ENCODE peak calls at places on chromosome 22, in seven cellular contexts. M, B, A, N, T, Z and W are unnamed samples. For H3K36me3, the result is how much of the 10 kb centered on the place peaks cover.

GRCh38 chr22:19548964-19549363 is 24.8 kb upstream of the CLDN5 start:
- DNase-seq in M (no peak), T (no peak), A (no peak), B (no peak), N (no peak), Z (no peak), W (no peak)

GRCh38 chr22:36411589-36412258 is 24.0 kb upstream of the MYH9 start:
- DNase-seq in N (no peak), M (no peak), Z (no peak), T (no peak), A (no peak), B (no peak), W (no peak)

GRCh38 chr22:45225732-45226560 is 14.7 kb downstream of the KIAA0930 start:
- DNase-seq in M (no peak), N (no peak), T (no peak), B (no peak), A (peak), Z (no peak), W (no peak)

GRCh38 chr22:20093437-20093836 is 13.4 kb downstream of the DGCR8 start:
- DNase-seq in N (no peak), M (no peak), A (peak), T (no peak), B (peak), Z (no peak), W (no peak)

GRCh38 chr22:45565171-45565570 is 62.5 kb downstream of the FBLN1 start:
- DNase-seq in Z (no peak), B (no peak), M (no peak), A (no peak), T (no peak), N (no peak), W (no peak)

GRCh38 chr22:46008291-46008690 is 31.3 kb upstream of the WNT7B start:
- DNase-seq in T (no peak), A (no peak), M (no peak), Z (no peak), N (no peak), B (no peak), W (no peak)

GRCh38 chr22:30252411-30253204 is 6.0 kb upstream of the LIF start:
- DNase-seq in M (peak), B (peak), N (no peak), Z (peak), A (no peak), T (no peak), W (no peak)

GRCh38 chr22:24571266-24571665 is 15.5 kb downstream of the SNRPD3 start:
- DNase-seq in M (no peak), A (no peak), N (no peak), Z (no peak), T (no peak), B (no peak), W (no peak)

GRCh38 chr22:29155966-29156365 is 49.7 kb upstream of the EMID1 start:
- DNase-seq in B (peak), T (no peak), Z (no peak), N (no peak), A (no peak), M (no peak), W (peak)

GRCh38 chr22:44915441-44915840 is 94.4 kb downstream of the PHF21B start:
- DNase-seq in T (no peak), B (no peak), Z (no peak), N (peak), A (no peak), M (no peak), W (peak)

GRCh38 chr22:23095467-23096342 is 25.4 kb downstream of the GNAZ start:
- DNase-seq in B (no peak), Z (no peak), N (no peak), M (no peak), A (no peak), T (no peak), W (no peak)

GRCh38 chr22:20656902-20657836 is 116.7 kb upstream of the SERPIND1 start:
- DNase-seq in B (no peak), A (no peak), N (no peak), M (no peak), T (no peak), Z (no peak), W (no peak)

GRCh38 chr22:36462475-36462790 is 19.0 kb downstream of the TXN2 start:
- DNase-seq in Z (no peak), N (no peak), T (no peak), A (no peak), M (no peak), B (no peak), W (no peak)

GRCh38 chr22:38513063-38513462 is 7.0 kb upstream of the DDX17 start:
- DNase-seq in A (no peak), B (no peak), Z (no peak), T (no peak), N (no peak), M (peak), W (no peak)

GRCh38 chr22:23253475-23254055 is 73.3 kb downstream of the BCR start:
- DNase-seq in T (no peak), A (no peak), Z (no peak), M (no peak), B (no peak), N (no peak), W (no peak)

GRCh38 chr22:45200862-45201511 is 37.3 kb downstream of the NUP50 start:
- DNase-seq in B (no peak), N (no peak), Z (no peak), M (no peak), T (no peak), A (no peak), W (no peak)

GRCh38 chr22:47112994-47113879 is 350.8 kb downstream of the TBC1D22A start:
- DNase-seq in B (no peak), T (no peak), M (no peak), Z (no peak), A (no peak), N (peak), W (no peak)

GRCh38 chr22:23401111-23401909 is 178.8 kb downstream of the IGLL1 start:
- DNase-seq in Z (no peak), T (no peak), A (no peak), N (peak), M (no peak), B (no peak), W (peak)

GRCh38 chr22:45248832-45249561 is 8.3 kb upstream of the KIAA0930 start:
- DNase-seq in N (no peak), T (no peak), M (no peak), Z (no peak), B (no peak), A (no peak), W (no peak)

GRCh38 chr22:29225422-29226090 is 19.9 kb downstream of the EMID1 start:
- DNase-seq in B (no peak), Z (peak), N (no peak), A (no peak), M (no peak), T (no peak), W (no peak)

GRCh38 chr22:27990879-27991278 is 71.8 kb upstream of the PITPNB start:
- DNase-seq in A (no peak), B (peak), T (no peak), Z (peak), M (peak), N (no peak), W (peak)
- TF ChIP-seq POLR2AphosphoS5 in A (no peak), B (no peak), T (no peak), Z (no peak), M (no peak), N (peak), W (no peak)

GRCh38 chr22:39518996-39519680 is 1.2 kb upstream of the ATF4 start:
- DNase-seq in A (no peak), M (no peak), N (no peak), T (no peak), B (no peak), Z (no peak), W (no peak)

GRCh38 chr22:39515266-39516050 is 4.9 kb upstream of the ATF4 start:
- DNase-seq in T (no peak), M (no peak), A (no peak), N (no peak), Z (no peak), B (no peak), W (no peak)

GRCh38 chr22:39519681-39520053 is 695 bp upstream of the ATF4 start:
- DNase-seq in M (peak), Z (no peak), N (no peak), B (peak), T (no peak), A (peak), W (no peak)

GRCh38 chr22:39518124-39518786 is 2.1 kb upstream of the ATF4 start:
- DNase-seq in N (no peak), B (no peak), M (no peak), T (no peak), A (no peak), Z (no peak), W (no peak)

GRCh38 chr22:39517470-39517869 is 2.9 kb upstream of the ATF4 start:
- DNase-seq in B (no peak), N (no peak), Z (no peak), A (no peak), M (no peak), T (no peak), W (no peak)
- H3K36me3 ChIP-seq in B (under half), N (under half), Z (under half), A (under half), M (half or more), T (half or more), W (half or more)

DNA sequence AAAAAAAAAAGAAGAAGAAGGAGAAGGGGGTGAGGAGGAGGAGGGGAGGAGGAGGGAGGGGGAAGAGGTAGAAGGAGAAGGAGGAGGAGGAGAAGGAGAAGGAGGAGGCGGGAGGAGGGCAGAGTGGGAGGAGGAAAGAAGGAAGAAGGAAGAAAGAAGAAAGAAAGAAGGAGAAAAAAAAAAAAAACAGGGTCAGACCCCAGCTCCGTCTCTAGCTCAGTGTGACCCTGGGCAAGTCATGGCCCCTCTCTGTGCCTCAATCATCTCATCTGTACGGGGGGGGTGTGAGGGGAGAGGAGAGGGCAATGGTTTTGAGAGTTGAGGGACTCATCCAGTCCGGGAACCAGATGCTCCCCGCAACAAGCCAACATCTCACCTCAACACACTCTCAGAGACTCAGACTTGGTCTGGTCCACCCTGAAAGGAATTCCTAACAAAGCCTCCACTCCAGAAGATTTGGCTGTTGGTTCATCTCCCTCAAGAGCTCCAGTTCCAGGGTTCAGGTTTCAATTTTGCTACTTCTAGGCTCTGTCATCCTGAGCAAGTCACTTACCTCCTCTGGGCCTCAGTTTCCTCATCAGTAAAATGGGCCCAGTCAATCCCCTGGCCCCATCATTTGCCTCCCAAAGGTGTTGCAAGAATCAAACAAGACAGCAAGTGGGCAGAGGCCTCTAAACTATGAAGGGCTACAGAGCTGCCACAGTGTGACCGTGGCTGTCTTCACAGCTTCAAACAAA is 7.7 kb downstream of the CARD10 start:
- DNase-seq in N (no peak), Z (no peak), A (no peak), B (no peak), M (no peak), T (no peak), W (no peak)
- H3K27ac ChIP-seq in N (peak), Z (peak), A (no peak), B (peak), M (no peak), T (no peak), W (no peak)

GRCh38 chr22:21942407-21942895 is 10.2 kb downstream of the PPM1F start:
- DNase-seq in B (peak), Z (peak), A (no peak), T (peak), M (no peak), N (peak), W (peak)
- TF ChIP-seq POLR2AphosphoS5 in B (peak), Z (peak), A (no peak), T (no peak), M (no peak), N (peak), W (peak)

DNA sequence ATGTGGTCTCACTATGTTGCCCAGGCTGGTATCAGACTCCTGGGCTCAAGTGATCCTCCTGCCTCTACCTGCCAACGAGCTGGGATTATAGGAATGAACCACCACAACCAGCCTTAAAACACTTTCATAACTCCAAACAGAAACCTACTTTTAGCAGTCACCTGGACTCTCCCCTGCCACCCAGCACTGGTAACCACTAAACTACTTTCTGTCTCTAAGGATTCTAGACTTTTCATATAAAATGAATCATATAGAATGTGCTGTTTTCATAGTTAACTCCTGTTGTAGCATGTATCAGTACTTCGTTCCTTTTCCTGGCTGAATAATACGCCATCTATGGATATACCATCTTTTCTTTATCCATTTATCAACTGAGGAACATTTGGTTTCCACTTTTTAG is 29.4 kb upstream of the PISD start:
- DNase-seq in B (no peak), T (no peak), N (no peak), A (no peak), Z (no peak), M (no peak), W (no peak)
- H3K36me3 ChIP-seq in B (under half), T (under half), N (under half), A (under half), Z (under half), M (under half), W (half or more)

GRCh38 chr22:41561335-41561734 is 525 bp downstream of the CSDC2 start:
- DNase-seq in Z (no peak), T (no peak), B (no peak), M (peak), N (no peak), A (no peak), W (no peak)

GRCh38 chr22:41563051-41563711 is 2.4 kb downstream of the CSDC2 start:
- DNase-seq in A (no peak), N (no peak), B (no peak), Z (peak), T (no peak), M (peak), W (no peak)

GRCh38 chr22:41562461-41562860 is 1.7 kb downstream of the CSDC2 start:
- DNase-seq in Z (no peak), T (no peak), N (no peak), M (no peak), A (no peak), B (no peak), W (no peak)

GRCh38 chr22:41560095-41560487 is 719 bp upstream of the CSDC2 start:
- DNase-seq in B (no peak), N (no peak), A (no peak), M (no peak), T (no peak), Z (no peak), W (no peak)

DNA sequence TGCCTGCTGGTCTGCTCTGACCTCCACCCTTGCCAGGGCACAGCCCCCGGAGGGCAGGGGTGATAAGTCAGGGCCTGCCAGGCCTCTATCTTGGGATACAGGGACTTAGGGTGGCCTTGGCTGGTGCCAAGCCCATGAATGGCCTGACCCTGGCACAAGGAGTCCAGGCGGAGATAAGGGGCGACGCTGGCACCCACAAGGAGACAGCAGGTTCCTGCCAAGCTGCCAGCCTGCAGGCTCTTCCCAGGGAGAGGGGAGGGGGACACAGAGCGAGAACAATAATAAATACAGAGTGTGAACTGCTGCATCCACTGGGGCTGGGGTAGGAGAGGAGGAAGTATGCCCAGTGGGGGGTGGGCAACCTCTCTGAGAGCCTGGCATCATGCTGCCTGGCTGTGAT is 978 bp downstream of the CSDC2 start:
- DNase-seq in B (no peak), T (no peak), A (no peak), Z (no peak), N (no peak), M (no peak), W (no peak)
- H3K27ac ChIP-seq in B (peak), T (no peak), A (peak), Z (no peak), N (peak), M (no peak), W (no peak)

GRCh38 chr22:50734343-50734771 is 3.6 kb upstream of the ACR start:
- DNase-seq in N (peak), M (no peak), B (no peak), T (no peak), Z (no peak), A (no peak), W (peak)
- TF ChIP-seq POLR2AphosphoS5 in N (no peak), M (no peak), B (no peak), T (no peak), Z (no peak), A (no peak), W (no peak)

DNA sequence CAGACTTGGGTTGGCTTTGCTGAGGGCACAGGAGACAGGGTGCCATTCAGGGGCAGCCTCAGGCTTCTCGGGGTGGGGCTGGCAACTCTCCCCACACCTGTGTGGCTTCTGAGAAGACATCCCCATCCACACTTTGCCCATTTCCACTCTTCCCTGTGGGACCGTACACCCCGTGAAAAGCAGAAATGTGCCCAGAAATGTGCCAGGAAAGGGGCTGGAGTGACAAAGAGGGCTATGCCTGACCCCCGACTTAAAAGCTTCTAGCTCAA is 50.6 kb downstream of the SGSM3 start:
- DNase-seq in T (no peak), B (no peak), Z (no peak), M (no peak), A (no peak), N (peak), W (no peak)
- H3K36me3 ChIP-seq in T (under half), B (half or more), Z (under half), M (under half), A (under half), N (under half), W (half or more)